ENCODE peak calls at places on chromosomes 4 and X, in four cellular contexts. E is H9, Y is heart left ventricle, X is dorsolateral prefrontal cortex. N is an unnamed sample.

GRCh38 chr4:100511906-100512305 is 5.9 kb downstream of the EMCN start:
- DNase-seq in E (no peak), Y (no peak), X (no peak), N (no peak)

GRCh38 chrX:49183701-49184281 is 2.4 kb downstream of the PRICKLE3 start:
- DNase-seq in E (no peak), Y (no peak), X (no peak), N (no peak)

GRCh38 chr4:7377223-7377865 is 57.4 kb downstream of the PSAPL1 start:
- DNase-seq in E (no peak), Y (no peak), X (no peak), N (no peak)

GRCh38 chr4:95921470-95921869 is 81.6 kb downstream of the PDHA2 start:
- DNase-seq in E (no peak), Y (no peak), X (no peak), N (no peak)

GRCh38 chr4:175166020-175166419 is 247.9 kb downstream of the ADAM29 start:
- DNase-seq in E (no peak), Y (no peak), X (no peak), N (no peak)

GRCh38 chrX:68428431-68428830 is 4.9 kb downstream of the OPHN1 start:
- DNase-seq in E (no peak), Y (no peak), X (no peak), N (no peak)

GRCh38 chrX:44828008-44828605 is 15.7 kb upstream of the DUSP21 start:
- DNase-seq in E (no peak), Y (no peak), X (no peak), N (no peak)

GRCh38 chrX:24760601-24761000 is 66.9 kb downstream of the POLA1 start:
- DNase-seq in E (no peak), Y (no peak), X (no peak), N (no peak)

GRCh38 chr4:76547167-76547760 is 112.2 kb downstream of the SHROOM3 start:
- DNase-seq in E (no peak), Y (no peak), X (no peak), N (no peak)

GRCh38 chr4:2596153-2596552 is 59.7 kb downstream of the FAM193A start:
- DNase-seq in E (no peak), Y (no peak), X (no peak), N (no peak)

GRCh38 chr4:81652069-81652478 is 180.4 kb upstream of the RASGEF1B start:
- DNase-seq in E (no peak), Y (no peak), X (peak), N (no peak)

GRCh38 chr4:121129606-121130346 is 34.3 kb downstream of the TNIP3 start:
- DNase-seq in E (no peak), Y (no peak), X (no peak), N (no peak)

GRCh38 chr4:8657381-8657776 is 64.8 kb downstream of the CPZ start:
- DNase-seq in E (no peak), Y (no peak), X (no peak), N (no peak)

GRCh38 chr4:30879841-30880240 is 159.7 kb downstream of the PCDH7 start:
- DNase-seq in E (no peak), Y (no peak), X (no peak), N (no peak)

GRCh38 chrX:87663421-87663820 is 145.8 kb downstream of the KLHL4 start:
- DNase-seq in E (no peak), Y (no peak), X (no peak), N (no peak)

GRCh38 chr4:74056858-74057562 is 18.5 kb upstream of the CXCL3 start:
- DNase-seq in E (no peak), Y (no peak), X (no peak), N (no peak)

GRCh38 chr4:69760455-69760854 is at the start of gene SULT1B1:
- DNase-seq in E (no peak), Y (no peak), X (no peak), N (no peak)

GRCh38 chr4:169270156-169270809 is 473 bp downstream of the SH3RF1 start:
- DNase-seq in E (peak), Y (peak), X (peak), N (peak)

GRCh38 chr4:61783050-61783449 is 582.9 kb downstream of the ADGRL3 start:
- DNase-seq in E (no peak), Y (no peak), X (no peak), N (no peak)

GRCh38 chr4:182258441-182259031 is 15.3 kb downstream of the TENM3 start:
- DNase-seq in E (no peak), Y (no peak), X (no peak), N (no peak)

GRCh38 chrX:134251241-134251640 is 14.3 kb downstream of the CCDC160 start:
- DNase-seq in E (no peak), Y (no peak), X (no peak), N (no peak)

GRCh38 chr4:138522366-138522765 is 280.2 kb upstream of the SLC7A11 start:
- DNase-seq in E (peak), Y (no peak), X (no peak), N (no peak)

GRCh38 chr4:111960241-111960667 is 185.0 kb upstream of the FAM241A start:
- DNase-seq in E (no peak), Y (no peak), X (no peak), N (no peak)

GRCh38 chr4:132992686-132993085 is 156.4 kb upstream of the PCDH10 start:
- DNase-seq in E (no peak), Y (no peak), X (no peak), N (no peak)

GRCh38 chrX:9340619-9341304 is 124.1 kb upstream of the TBL1X start:
- DNase-seq in E (peak), Y (no peak), X (no peak), N (no peak)

GRCh38 chr4:4430492-4431195 is 43.7 kb downstream of the NSG1 start:
- DNase-seq in E (peak), Y (no peak), X (no peak), N (no peak)

DNA sequence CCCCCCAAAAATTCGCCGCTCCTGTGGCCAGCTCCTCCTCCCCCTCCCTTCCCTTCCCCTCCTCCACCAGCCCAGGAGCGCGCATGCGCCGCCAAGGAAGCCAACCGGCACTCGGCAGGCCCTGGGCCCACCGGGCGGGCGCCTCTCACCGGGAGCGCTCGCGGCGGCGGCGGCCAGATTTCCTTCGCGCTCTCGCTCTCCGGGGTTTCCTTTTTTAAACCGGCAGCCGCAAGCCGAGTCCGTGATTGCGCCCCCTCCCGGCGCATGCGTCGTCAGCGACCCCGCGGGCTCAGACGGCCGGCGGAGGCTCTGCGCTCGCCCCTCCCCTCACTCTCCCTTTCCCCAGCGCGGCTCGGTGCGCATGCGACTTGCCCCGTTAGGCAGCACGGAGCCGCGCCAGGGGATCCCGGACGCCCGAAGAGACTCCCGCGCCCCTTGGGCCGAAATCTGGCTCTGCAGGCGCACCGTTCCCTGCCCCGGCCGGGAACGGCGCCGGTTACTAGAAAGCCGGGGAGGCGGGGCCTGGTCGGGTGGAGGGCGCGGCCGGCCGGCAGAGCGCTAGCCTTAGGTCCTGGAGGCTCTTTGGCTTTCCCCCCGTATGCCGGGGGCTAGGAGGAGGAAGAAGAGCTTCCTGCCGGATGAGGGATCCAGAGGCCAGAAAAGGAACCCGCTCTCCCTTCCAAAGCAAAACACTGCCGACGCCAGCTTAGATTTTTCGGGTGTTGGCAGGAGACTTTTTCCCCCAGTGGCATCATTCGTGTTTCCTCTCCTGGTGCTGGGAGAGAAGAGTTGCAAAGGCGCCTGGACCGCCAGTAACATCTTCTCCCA is at the start of gene CLOCK:
- DNase-seq in E (peak), Y (peak), X (peak), N (peak)
- TF ChIP-seq CTCF in E (peak), Y (peak), X (peak), N (peak)

GRCh38 chr4:89700766-89701165 is 136.2 kb downstream of the SNCA start:
- DNase-seq in E (no peak), Y (no peak), X (no peak), N (no peak)
- TF ChIP-seq CTCF in E (no peak), Y (no peak), X (no peak), N (no peak)

DNA sequence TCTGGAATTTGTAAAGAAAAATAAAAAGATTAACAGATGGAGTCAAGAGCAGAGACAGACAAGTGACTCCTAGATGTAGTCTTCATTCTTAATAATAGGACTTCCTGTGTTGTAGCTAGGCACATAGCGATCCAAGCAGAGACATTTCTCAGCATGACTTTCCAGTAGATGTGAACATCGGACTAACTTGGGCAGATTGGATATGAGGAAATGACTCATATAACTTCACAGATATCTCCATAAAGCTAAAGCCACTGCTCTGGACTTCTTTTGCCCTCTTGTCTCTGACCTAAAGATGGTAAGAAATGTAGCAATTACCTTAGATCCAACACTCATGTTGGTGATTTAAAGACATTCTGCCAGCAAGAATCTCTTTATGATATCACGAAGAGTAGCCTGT is 131.7 kb downstream of the EPHA5 start:
- DNase-seq in E (no peak), Y (no peak), X (no peak), N (no peak)
- TF ChIP-seq CTCF in E (no peak), Y (no peak), X (no peak), N (no peak)

DNA sequence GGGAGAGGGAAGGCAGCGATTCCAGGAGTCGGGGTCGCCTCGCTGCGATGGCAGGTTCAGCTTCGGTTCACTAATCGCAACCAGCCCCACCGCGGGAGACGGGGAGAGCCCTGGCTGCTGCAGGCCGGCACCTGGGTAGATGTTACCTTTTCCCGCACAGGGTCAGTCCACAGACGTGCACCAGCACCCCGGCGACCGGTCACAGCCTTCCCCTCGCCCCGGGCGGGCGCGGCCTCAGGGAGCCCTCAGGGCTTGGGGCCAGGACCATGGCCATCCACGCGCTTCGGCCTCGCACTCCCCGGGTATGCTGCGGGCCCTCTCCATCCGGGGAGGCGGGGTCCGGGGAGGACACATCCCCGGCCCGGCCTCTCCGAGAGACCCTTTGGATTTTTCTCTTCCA is 26.1 kb upstream of the EXOC1L start:
- DNase-seq in E (no peak), Y (no peak), X (no peak), N (no peak)
- TF ChIP-seq CTCF in E (no peak), Y (no peak), X (no peak), N (no peak)

GRCh38 chrX:39242187-39242586 is 440.9 kb downstream of the MID1IP1 start:
- DNase-seq in E (peak), Y (no peak), X (no peak), N (no peak)
- TF ChIP-seq CTCF in E (peak), Y (peak), X (peak), N (peak)

DNA sequence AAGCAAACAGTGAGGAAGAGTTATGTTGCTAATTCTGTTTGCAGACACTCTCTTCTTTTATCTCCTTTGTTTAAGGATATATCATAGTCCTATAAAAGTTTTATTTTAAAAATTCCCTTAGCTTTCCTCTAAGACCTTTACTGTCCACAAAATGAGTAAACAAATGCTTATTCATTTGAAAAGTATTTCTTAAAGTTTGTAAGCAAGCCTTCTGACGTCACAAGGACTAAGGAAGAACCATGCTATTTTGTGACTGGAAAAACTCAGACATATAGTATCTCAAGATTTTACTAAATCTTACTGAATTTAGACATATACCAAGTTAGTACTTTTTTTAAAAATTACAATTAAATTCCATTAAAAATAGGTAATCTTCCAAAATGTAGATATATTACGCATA is 5.2 kb upstream of the RBMXL3 start:
- DNase-seq in E (no peak), Y (no peak), X (no peak), N (no peak)
- TF ChIP-seq CTCF in E (no peak), Y (no peak), X (no peak), N (no peak)

GRCh38 chrX:115650916-115651315 is 89.9 kb downstream of the PLS3 start:
- DNase-seq in E (peak), Y (peak), X (no peak), N (peak)
- TF ChIP-seq CTCF in E (peak), Y (peak), X (peak), N (peak)

DNA sequence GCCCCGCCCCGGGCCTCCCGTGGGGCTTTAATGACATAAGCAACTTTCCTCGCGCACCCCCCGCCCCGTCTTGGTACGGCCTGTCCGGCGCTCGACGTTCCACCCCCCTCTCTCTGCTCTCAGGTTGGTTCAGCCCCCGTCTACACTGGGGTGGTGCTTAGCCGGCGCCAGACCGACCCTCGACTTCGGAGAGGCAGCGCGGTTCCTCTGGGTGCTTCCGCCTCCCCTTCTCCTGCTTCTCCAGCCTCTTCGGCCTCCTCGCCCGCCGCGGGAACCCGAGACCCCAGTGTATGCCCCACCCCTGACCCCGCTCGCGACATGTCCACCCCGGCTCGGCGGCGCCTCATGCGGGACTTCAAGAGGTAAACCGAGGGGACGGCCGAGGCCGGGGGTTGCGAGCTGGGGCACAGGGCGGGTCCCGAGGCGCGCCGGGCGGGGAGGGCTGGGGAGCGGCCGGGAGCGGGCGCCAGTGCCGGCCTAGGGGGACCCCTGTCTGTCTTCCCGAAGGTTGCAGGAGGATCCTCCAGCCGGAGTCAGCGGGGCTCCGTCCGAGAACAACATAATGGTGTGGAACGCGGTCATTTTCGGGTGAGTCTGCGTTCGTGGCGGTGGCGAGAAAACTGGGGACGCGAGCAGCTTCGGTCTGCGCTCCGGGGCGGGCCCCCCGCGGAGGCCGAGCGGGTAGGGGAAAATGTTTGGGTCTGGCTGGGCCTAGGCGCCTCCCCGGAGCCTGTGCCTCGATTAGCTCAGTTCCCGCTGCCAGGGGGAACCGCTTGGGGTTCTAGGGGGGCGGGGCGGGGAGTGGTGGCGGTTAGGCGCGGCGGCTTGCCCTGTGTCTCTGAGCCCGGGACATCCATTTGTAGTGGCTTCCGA is at the start of gene UBE2A:
- DNase-seq in E (peak), Y (peak), X (peak), N (peak)
- TF ChIP-seq CTCF in E (peak), Y (peak), X (no peak), N (peak)

DNA sequence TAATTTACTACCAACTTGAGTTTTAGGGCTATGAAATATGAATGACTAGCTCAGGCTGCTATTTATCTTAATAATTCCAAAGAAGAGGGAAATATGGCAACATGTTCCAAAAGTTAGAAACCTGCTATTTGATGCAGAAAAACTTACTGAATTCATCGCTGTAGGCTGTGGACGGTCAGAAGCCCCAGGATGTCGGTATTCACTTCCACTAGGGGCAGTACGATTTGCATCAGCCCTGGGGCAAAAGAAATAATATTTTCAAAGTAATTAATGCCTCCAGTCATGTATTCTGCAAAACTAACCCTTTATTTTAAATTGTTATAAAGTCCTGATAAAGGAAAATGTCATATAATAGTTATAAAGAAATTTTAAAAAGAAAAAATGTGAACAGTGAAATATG is 4.5 kb downstream of the PLRG1 start:
- DNase-seq in E (no peak), Y (no peak), X (no peak), N (no peak)
- TF ChIP-seq CTCF in E (peak), Y (no peak), X (no peak), N (peak)

GRCh38 chr4:24472514-24473308 is 111.6 kb downstream of the DHX15 start:
- DNase-seq in E (peak), Y (peak), X (peak), N (peak)

GRCh38 chr4:24475756-24476155 is 108.6 kb downstream of the DHX15 start:
- DNase-seq in E (no peak), Y (no peak), X (no peak), N (no peak)

GRCh38 chr4:24471623-24472510 is 112.5 kb downstream of the DHX15 start:
- DNase-seq in E (peak), Y (no peak), X (no peak), N (peak)

GRCh38 chr4:24470681-24471622 is 113.4 kb downstream of the DHX15 start:
- DNase-seq in E (peak), Y (peak), X (no peak), N (peak)

DNA sequence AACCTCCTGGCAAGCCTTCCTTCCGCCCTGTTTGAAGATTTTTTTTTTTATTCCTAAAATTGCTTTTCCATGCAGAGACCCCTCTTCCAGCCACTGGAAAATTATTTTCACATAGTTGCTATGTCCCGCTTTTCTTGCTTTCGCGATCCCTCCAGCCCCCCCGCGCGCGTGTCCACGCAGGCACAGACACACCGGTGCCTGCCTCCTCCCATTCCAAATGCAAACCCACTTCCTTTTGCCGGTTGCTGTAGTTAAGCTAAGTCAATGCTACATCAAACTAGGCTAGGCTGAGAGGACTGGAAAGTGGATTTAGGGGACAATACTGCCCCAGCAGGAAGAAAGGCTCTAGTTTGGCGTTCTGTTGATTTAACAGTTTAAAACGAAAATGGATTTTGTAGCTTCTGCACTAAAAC is 111.0 kb downstream of the DHX15 start:
- DNase-seq in E (no peak), Y (peak), X (peak), N (no peak)
- TF ChIP-seq CTCF in E (peak), Y (no peak), X (peak), N (peak)

N was measured in progenitor cell of endocrine pancreas.